ENCODE peak calls at places on chromosome 13, in four cellular contexts. D is ovary, K is fibroblast of lung, M is NCI-H1105. Y is an unnamed sample.

GRCh38 chr13:19567820-19568534 is 6.6 kb upstream of the TPTE2 start:
- DNase-seq in D (no peak), M (no peak), K (no peak), Y (no peak)

GRCh38 chr13:107608736-107609135 is 606.6 kb downstream of the LIG4 start:
- DNase-seq in K (no peak), D (no peak), M (no peak), Y (no peak)

GRCh38 chr13:30038884-30039283 is 188.5 kb upstream of the UBL3 start:
- DNase-seq in K (no peak), M (no peak), D (no peak), Y (no peak)

GRCh38 chr13:19725320-19725719 is 57.4 kb downstream of the PSPC1 start:
- DNase-seq in M (no peak), D (no peak), K (no peak), Y (no peak)

GRCh38 chr13:47114030-47114429 is 217.2 kb upstream of the HTR2A start:
- DNase-seq in K (peak), D (no peak), M (no peak), Y (no peak)

GRCh38 chr13:100789968-100790367 is 115.4 kb upstream of the TMTC4 start:
- DNase-seq in M (no peak), D (no peak), K (no peak), Y (no peak)

GRCh38 chr13:27122036-27122435 is 49.6 kb downstream of the USP12 start:
- DNase-seq in K (no peak), D (no peak), M (no peak), Y (no peak)

GRCh38 chr13:30346159-30346788 is 38.9 kb upstream of the KATNAL1 start:
- DNase-seq in M (no peak), K (no peak), D (no peak), Y (no peak)

GRCh38 chr13:86446311-86446710 is 647.1 kb upstream of the SLITRK6 start:
- DNase-seq in K (peak), M (no peak), D (no peak), Y (no peak)

GRCh38 chr13:108962652-108963051 is 333.2 kb downstream of the MYO16 start:
- DNase-seq in K (peak), M (peak), D (no peak), Y (no peak)

GRCh38 chr13:34731486-34731885 is 210.6 kb upstream of the NBEA start:
- DNase-seq in D (no peak), K (no peak), M (no peak), Y (no peak)

GRCh38 chr13:50403311-50403710 is 388.1 kb downstream of the KCNRG start:
- DNase-seq in D (no peak), M (peak), K (no peak), Y (no peak)

GRCh38 chr13:112657850-112658445 is 31.9 kb upstream of the ATP11A start:
- DNase-seq in D (no peak), K (peak), M (no peak), Y (no peak)

GRCh38 chr13:106490177-106490576 is 45.3 kb downstream of the EFNB2 start:
- DNase-seq in D (no peak), K (no peak), M (no peak), Y (no peak)

GRCh38 chr13:28267495-28267894 is 129.2 kb downstream of the PAN3 start:
- DNase-seq in D (no peak), K (no peak), M (no peak), Y (no peak)

GRCh38 chr13:95327190-95327589 is 25.9 kb upstream of the ABCC4 start:
- DNase-seq in M (no peak), K (no peak), D (no peak), Y (no peak)

GRCh38 chr13:77222000-77222690 is 104.7 kb downstream of the MYCBP2 start:
- DNase-seq in M (no peak), K (no peak), D (no peak), Y (no peak)

GRCh38 chr13:47027797-47028437 is 131.1 kb upstream of the HTR2A start:
- DNase-seq in D (no peak), K (no peak), M (no peak), Y (no peak)

GRCh38 chr13:109331898-109332297 is 454.5 kb downstream of the IRS2 start:
- DNase-seq in D (no peak), K (peak), M (peak), Y (no peak)

GRCh38 chr13:43080199-43080598 is 56.8 kb downstream of the DNAJC15 start:
- DNase-seq in K (no peak), M (no peak), D (no peak), Y (no peak)

GRCh38 chr13:107238262-107238661 is 670.3 kb upstream of the ARGLU1 start:
- DNase-seq in M (no peak), K (no peak), D (no peak), Y (no peak)

Y was measured in left cardiac atrium.